ENCODE peak calls at places on chromosomes 13 and 19, in four cellular contexts. G is breast epithelium, T is ovary, L is suprapubic skin. S is an unnamed sample.

GRCh38 chr19:2261438-2262172 is 5.4 kb upstream of the JSRP1 start:
- DNase-seq in G (no peak), T (no peak), L (no peak), S (no peak)

GRCh38 chr13:20566424-20566916 is 487 bp upstream of the IFT88 start:
- DNase-seq in G (peak; percentile 40), T (no peak), L (no peak), S (peak; percentile 92)

GRCh38 chr13:49060698-49061387 is 85.1 kb downstream of the FNDC3A start:
- DNase-seq in G (no peak), T (no peak), L (no peak), S (no peak)

GRCh38 chr13:114089751-114090400 is 42.5 kb downstream of the RASA3 start:
- DNase-seq in G (no peak), T (peak; percentile 13), L (peak; percentile 49), S (no peak)

GRCh38 chr13:23440821-23441608 is 7.5 kb upstream of the SACS start:
- DNase-seq in G (no peak), T (no peak), L (no peak), S (no peak)

GRCh38 chr19:13959962-13960862 is 7.9 kb downstream of the DCAF15 start:
- DNase-seq in G (no peak), T (no peak), L (no peak), S (no peak)

GRCh38 chr19:35713904-35714440 is 3.8 kb upstream of the KMT2B start:
- DNase-seq in G (no peak), T (no peak), L (no peak), S (no peak)

GRCh38 chr19:15292847-15293582 is 39.3 kb downstream of the BRD4 start:
- DNase-seq in G (no peak), T (no peak), L (no peak), S (no peak)

GRCh38 chr13:101019126-101019525 is 344.5 kb upstream of the TMTC4 start:
- DNase-seq in G (no peak), T (no peak), L (no peak), S (no peak)

GRCh38 chr19:4058696-4059492 is 7.8 kb downstream of the ZBTB7A start:
- DNase-seq in G (no peak), T (peak; percentile 57), L (no peak), S (no peak)
- TF ChIP-seq POLR2A in G (no peak), T (no peak), L (no peak), S (no peak)

GRCh38 chr19:4968462-4969291 is at the start of gene KDM4B:
- DNase-seq in G (peak; percentile 100), T (peak; percentile 100), L (peak; percentile 100), S (peak; percentile 100)
- TF ChIP-seq POLR2A in G (no peak), T (peak; percentile 87), L (peak; percentile 90), S (peak; percentile 77)

GRCh38 chr13:110699148-110700145 is 6.5 kb downstream of the CARS2 start:
- DNase-seq in G (no peak), T (no peak), L (no peak), S (no peak)
- TF ChIP-seq POLR2A in G (no peak), T (no peak), L (no peak), S (no peak)

GRCh38 chr19:996051-996838 is 4.0 kb upstream of the GRIN3B start:
- DNase-seq in G (peak; percentile 47), T (peak; percentile 64), L (no peak), S (no peak)
- TF ChIP-seq POLR2A in G (no peak), T (no peak), L (no peak), S (no peak)

DNA sequence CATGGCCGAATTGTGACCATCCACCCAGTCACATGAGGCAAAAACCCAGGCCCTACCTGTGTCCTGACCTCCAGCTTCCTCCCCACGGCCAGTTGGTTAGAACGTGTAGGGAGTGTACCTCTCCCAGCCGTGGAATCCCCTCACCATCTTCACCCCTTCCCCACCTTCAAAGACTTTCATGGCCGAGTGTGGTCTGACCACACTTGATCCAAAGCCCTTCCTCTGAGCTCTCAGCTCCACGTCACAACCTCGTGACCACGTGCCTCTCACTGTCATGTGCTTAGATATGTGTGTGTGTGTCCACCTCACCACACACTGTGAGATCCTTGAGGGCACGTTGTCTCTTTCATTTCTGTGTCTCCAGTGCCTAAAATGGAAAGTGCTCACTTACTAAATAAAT is 48.6 kb upstream of the UBE2L5 start:
- DNase-seq in G (no peak), T (no peak), L (no peak), S (no peak)
- TF ChIP-seq POLR2A in G (no peak), T (no peak), L (no peak), S (no peak)

GRCh38 chr19:18304496-18305312 is 18.2 kb downstream of the LSM4 start:
- DNase-seq in G (peak; percentile 75), T (peak; percentile 89), L (peak; percentile 96), S (peak; percentile 96)
- TF ChIP-seq POLR2A in G (peak; percentile 41), T (peak; percentile 75), L (no peak), S (peak; percentile 76)

DNA sequence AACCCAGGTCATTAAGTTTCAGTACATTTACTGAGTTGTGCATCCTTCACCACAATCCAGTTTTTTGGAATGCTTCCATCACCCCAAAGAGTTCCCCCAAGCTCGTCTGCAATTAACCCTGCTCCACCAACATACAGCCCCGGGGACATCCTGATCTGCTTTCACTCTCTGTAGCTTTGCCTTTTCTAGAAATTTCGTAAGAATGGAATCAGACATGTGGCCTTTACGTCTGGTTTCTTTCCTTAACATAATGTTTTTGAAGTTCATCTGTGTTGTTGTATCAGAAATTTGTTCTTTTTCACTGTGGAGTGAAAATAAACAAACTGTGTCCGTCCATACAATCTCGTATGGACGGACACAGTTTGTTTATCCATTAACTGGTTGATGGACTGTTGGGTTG is 2.9 kb downstream of the KLHL26 start:
- DNase-seq in G (no peak), T (no peak), L (no peak), S (no peak)
- TF ChIP-seq POLR2A in G (no peak), T (no peak), L (no peak), S (no peak)

DNA sequence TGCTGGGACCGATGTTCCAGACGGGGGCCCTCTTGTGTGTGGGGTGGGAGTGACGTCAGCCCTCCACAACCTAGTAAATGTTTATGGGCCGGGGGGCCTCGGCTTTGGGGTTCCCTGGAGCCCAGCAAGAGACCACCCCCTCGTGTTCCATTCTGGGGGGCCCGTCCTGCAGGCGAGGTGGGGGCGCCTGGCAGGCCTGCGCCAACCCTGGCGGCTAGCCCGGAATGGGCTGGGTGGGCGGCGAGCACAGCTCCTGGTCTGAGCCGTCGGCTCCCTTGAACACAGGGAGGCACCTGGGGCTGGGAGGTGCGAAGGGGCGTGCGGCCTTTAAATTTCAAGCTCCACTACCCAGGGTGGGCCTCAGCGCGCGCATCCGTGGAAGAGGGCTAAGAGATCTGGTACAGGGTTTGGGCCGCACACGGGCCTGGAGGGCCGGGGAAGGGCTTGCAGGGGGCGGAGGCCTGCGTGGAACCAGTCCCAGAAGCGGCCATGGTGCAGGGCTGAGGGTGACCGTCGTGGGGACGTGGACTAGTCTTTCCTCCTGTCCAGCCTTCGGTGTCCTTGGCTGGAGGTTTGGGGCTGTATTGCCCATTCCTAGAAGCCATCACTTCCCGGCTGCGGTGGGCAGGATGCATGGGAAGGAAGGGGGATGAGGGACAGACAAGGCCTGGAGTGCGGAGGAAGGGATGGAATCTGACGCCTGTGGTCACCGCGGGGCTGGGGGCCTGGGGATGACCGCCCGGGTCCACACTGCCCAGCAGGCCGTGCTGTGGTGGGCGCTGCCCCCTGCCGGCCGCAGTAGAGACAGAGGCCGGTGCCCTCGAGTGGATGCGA is 11.4 kb downstream of the NDUFA11 start:
- DNase-seq in G (no peak), T (peak; percentile 66), L (no peak), S (no peak)
- TF ChIP-seq POLR2A in G (no peak), T (no peak), L (no peak), S (no peak)